ENCODE peak calls at places on chromosomes 4 and X, in six cellular contexts. D is AG04449; R is kidney epithelial cell; I is stimulated activated CD4-positive, alpha-beta T cell treated with anti-CD3 and anti-CD28 coated beads, Interleukin-15, amount 100 ng/mL, for 48 hours; U is left cardiac atrium; B is ELF-1. G is an unnamed sample.

GRCh38 chrX:49264460-49264859 is at the start of gene FOXP3:
- DNase-seq in B (no peak), R (no peak), D (no peak), I (no peak), U (no peak), G (no peak)

GRCh38 chrX:103686199-103687072 is at the start of gene MORF4L2:
- DNase-seq in B (peak; percentile 100), D (peak; percentile 98), U (peak; percentile 90), I (peak; percentile 79), R (peak; percentile 92), G (peak; percentile 97)

GRCh38 chrX:65407157-65407626 is 127.4 kb downstream of the LAS1L start:
- DNase-seq in I (no peak), R (no peak), B (peak; percentile 64), U (no peak), D (no peak), G (no peak)

GRCh38 chr4:132218406-132218805 is 930.7 kb upstream of the PCDH10 start:
- DNase-seq in I (no peak), B (no peak), U (no peak), D (no peak), R (peak; percentile 9), G (no peak)

GRCh38 chrX:115177941-115178340 is 11.3 kb upstream of the RBMXL3 start:
- DNase-seq in I (no peak), R (no peak), U (no peak), B (no peak), D (no peak), G (no peak)

GRCh38 chr4:135777386-135777785 is 1575.8 kb upstream of the PABPC4L start:
- DNase-seq in D (no peak), I (no peak), B (no peak), U (no peak), R (no peak), G (no peak)

GRCh38 chr4:147340111-147340510 is 140.8 kb upstream of the EDNRA start:
- DNase-seq in B (no peak), I (no peak), D (no peak), U (no peak), R (peak; percentile 48), G (no peak)

GRCh38 chrX:86981326-86981890 is 536.2 kb upstream of the KLHL4 start:
- DNase-seq in B (peak; percentile 34), I (no peak), D (no peak), U (no peak), R (no peak), G (no peak)

GRCh38 chr4:169231647-169232262 is 39.0 kb downstream of the SH3RF1 start:
- DNase-seq in R (no peak), U (no peak), I (no peak), D (no peak), B (no peak), G (no peak)

GRCh38 chrX:281166-281999 is at the start of gene PLCXD1:
- DNase-seq in I (no peak), R (no peak), B (peak; percentile 95), U (peak; percentile 4), D (no peak), G (no peak)

GRCh38 chr4:183469936-183470335 is 25.5 kb downstream of the CDKN2AIP start:
- DNase-seq in U (no peak), B (no peak), D (no peak), R (no peak), I (no peak), G (no peak)

GRCh38 chr4:30839583-30840520 is 119.7 kb downstream of the PCDH7 start:
- DNase-seq in R (peak; percentile 35), D (no peak), B (no peak), U (no peak), I (no peak), G (no peak)

GRCh38 chr4:106172846-106173245 is 143.2 kb downstream of the TBCK start:
- DNase-seq in B (no peak), I (no peak), U (no peak), D (no peak), R (no peak), G (no peak)

GRCh38 chr4:15336410-15337184 is 91.2 kb upstream of the C1QTNF7 start:
- DNase-seq in U (no peak), I (no peak), B (peak; percentile 35), D (peak; percentile 58), R (peak; percentile 84), G (no peak)

GRCh38 chrX:130111220-130111934 is 1.1 kb upstream of the ELF4 start:
- DNase-seq in I (no peak), B (peak; percentile 44), D (no peak), R (no peak), U (no peak), G (no peak)

GRCh38 chrX:39261446-39262147 is 460.3 kb downstream of the MID1IP1 start:
- DNase-seq in U (no peak), B (peak; percentile 24), I (no peak), D (no peak), R (peak; percentile 49), G (peak; percentile 16)

GRCh38 chr4:127870688-127871087 is 10.0 kb upstream of the PLK4 start:
- DNase-seq in I (no peak), R (peak; percentile 38), B (peak; percentile 55), D (peak; percentile 61), U (peak; percentile 34), G (peak; percentile 59)

GRCh38 chr4:24778427-24779225 is 16.7 kb upstream of the SOD3 start:
- DNase-seq in D (peak; percentile 95), U (peak; percentile 42), B (no peak), I (no peak), R (no peak), G (peak; percentile 98)

GRCh38 chr4:156805696-156806095 is 165.9 kb downstream of the PDGFC start:
- DNase-seq in D (no peak), U (no peak), B (peak; percentile 22), R (no peak), I (no peak), G (no peak)

GRCh38 chr4:183987529-183987946 is 82.4 kb downstream of the STOX2 start:
- DNase-seq in R (peak; percentile 61), U (peak; percentile 78), B (peak; percentile 90), D (peak; percentile 37), I (no peak), G (peak; percentile 20)

GRCh38 chr4:26152051-26152450 is 168.8 kb upstream of the RBPJ start:
- DNase-seq in R (no peak), U (no peak), I (no peak), D (no peak), B (no peak), G (no peak)

GRCh38 chr4:72094054-72094780 is 62.4 kb downstream of the NPFFR2 start:
- DNase-seq in U (no peak), R (no peak), B (peak; percentile 1), D (no peak), I (no peak), G (no peak)

GRCh38 chrX:65598559-65599147 is 64.1 kb upstream of the LAS1L start:
- DNase-seq in B (no peak), D (no peak), I (no peak), U (no peak), R (no peak), G (no peak)

GRCh38 chr4:73684097-73684496 is 56.3 kb upstream of the CXCL8 start:
- DNase-seq in R (no peak), U (no peak), I (no peak), D (no peak), B (no peak), G (no peak)

GRCh38 chrX:110409925-110410324 is 51.3 kb downstream of the RTL9 start:
- DNase-seq in D (no peak), U (no peak), I (peak; percentile 19), B (peak; percentile 18), R (no peak), G (no peak)

G was measured in GM04503.